ENCODE peak calls at places on chromosomes 6 and 20, in four cellular contexts. One of them, this sample, is unnamed. For H3K4me1 and H3K9me3, the result is how much of the 10 kb centered on the place peaks cover.

GRCh38 chr20:4220756-4221155 is 205.4 kb upstream of the RNF24 start:
- DNase-seq in thyroid gland: no peak
- DNase-seq in aorta: no peak
- DNase-seq in breast epithelium: no peak
- DNase-seq in this sample: no peak

GRCh38 chr6:145266432-145267075 is 468.8 kb downstream of the EPM2A start:
- DNase-seq in thyroid gland: no peak
- DNase-seq in aorta: no peak
- DNase-seq in breast epithelium: no peak
- DNase-seq in this sample: no peak

GRCh38 chr6:155186052-155186658 is 77.7 kb upstream of the CLDN20 start:
- DNase-seq in thyroid gland: no peak
- DNase-seq in aorta: no peak
- DNase-seq in breast epithelium: no peak
- DNase-seq in this sample: no peak

GRCh38 chr6:154156135-154156948 is 117.3 kb downstream of the OPRM1 start:
- DNase-seq in thyroid gland: peak
- DNase-seq in aorta: peak
- DNase-seq in breast epithelium: peak
- DNase-seq in this sample: peak

GRCh38 chr6:157019115-157019628 is 242.0 kb downstream of the ARID1B start:
- DNase-seq in thyroid gland: no peak
- DNase-seq in aorta: no peak
- DNase-seq in breast epithelium: no peak
- DNase-seq in this sample: no peak

GRCh38 chr6:14674458-14674857 is 556.9 kb downstream of the CD83 start:
- DNase-seq in thyroid gland: no peak
- DNase-seq in aorta: no peak
- DNase-seq in breast epithelium: no peak
- DNase-seq in this sample: no peak

GRCh38 chr6:23213193-23213592 is 643.8 kb downstream of the HDGFL1 start:
- DNase-seq in thyroid gland: no peak
- DNase-seq in aorta: no peak
- DNase-seq in breast epithelium: no peak
- DNase-seq in this sample: no peak

GRCh38 chr6:43368517-43369160 is 808 bp downstream of the ZNF318 start:
- DNase-seq in thyroid gland: peak
- DNase-seq in aorta: peak
- DNase-seq in breast epithelium: no peak
- DNase-seq in this sample: peak

GRCh38 chr6:7264041-7264440 is 49.0 kb downstream of the SSR1 start:
- DNase-seq in thyroid gland: no peak
- DNase-seq in aorta: peak
- DNase-seq in breast epithelium: peak
- DNase-seq in this sample: no peak

GRCh38 chr20:11891081-11891826 is 26.4 kb upstream of the BTBD3 start:
- DNase-seq in thyroid gland: peak
- DNase-seq in aorta: peak
- DNase-seq in breast epithelium: no peak
- DNase-seq in this sample: peak

GRCh38 chr20:23203951-23204730 is 118.0 kb upstream of the CD93 start:
- DNase-seq in thyroid gland: no peak
- DNase-seq in aorta: no peak
- DNase-seq in breast epithelium: no peak
- DNase-seq in this sample: no peak

GRCh38 chr6:48563426-48563825 is 452.4 kb upstream of the PTCHD4 start:
- DNase-seq in thyroid gland: no peak
- DNase-seq in aorta: no peak
- DNase-seq in breast epithelium: no peak
- DNase-seq in this sample: no peak

GRCh38 chr20:4289875-4290274 is 274.5 kb upstream of the RNF24 start:
- DNase-seq in thyroid gland: no peak
- DNase-seq in aorta: no peak
- DNase-seq in breast epithelium: no peak
- DNase-seq in this sample: no peak

GRCh38 chr20:7171911-7172310 is 404.4 kb downstream of the BMP2 start:
- DNase-seq in thyroid gland: no peak
- DNase-seq in aorta: no peak
- DNase-seq in breast epithelium: no peak
- DNase-seq in this sample: no peak

DNA sequence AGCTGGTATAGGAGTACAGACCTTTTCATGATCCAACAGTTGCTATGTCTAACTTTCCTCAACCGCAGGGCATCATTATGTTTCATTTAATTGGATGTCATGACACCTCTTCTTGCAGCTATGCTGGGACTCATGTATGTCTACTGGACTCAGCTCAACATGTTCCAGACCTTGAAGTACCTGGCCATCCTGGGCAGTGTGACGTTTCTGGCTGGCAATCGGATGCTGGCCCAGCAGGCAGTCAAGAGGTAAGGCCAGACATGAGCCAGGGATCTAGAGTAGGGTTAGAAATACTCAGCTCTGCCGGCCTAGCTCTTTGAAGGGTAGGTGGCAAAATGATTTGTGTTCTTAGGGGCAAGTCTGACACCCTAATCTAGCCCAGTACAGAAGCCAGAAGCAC is 25.2 kb downstream of the GHRH start:
- DNase-seq in thyroid gland: no peak
- DNase-seq in aorta: no peak
- DNase-seq in breast epithelium: no peak
- DNase-seq in this sample: no peak
- H3K4me1 ChIP-seq in thyroid gland: under half
- H3K4me1 ChIP-seq in aorta: under half
- H3K4me1 ChIP-seq in breast epithelium: under half
- H3K4me1 ChIP-seq in this sample: under half

GRCh38 chr6:2877057-2877882 is 25.8 kb downstream of the SERPINB9 start:
- DNase-seq in thyroid gland: no peak
- DNase-seq in aorta: no peak
- DNase-seq in breast epithelium: no peak
- DNase-seq in this sample: no peak

GRCh38 chr6:2873643-2874042 is 29.5 kb downstream of the SERPINB9 start:
- DNase-seq in thyroid gland: no peak
- DNase-seq in aorta: no peak
- DNase-seq in breast epithelium: no peak
- DNase-seq in this sample: no peak

GRCh38 chr6:2877960-2878359 is 25.1 kb downstream of the SERPINB9 start:
- DNase-seq in thyroid gland: no peak
- DNase-seq in aorta: no peak
- DNase-seq in breast epithelium: no peak
- DNase-seq in this sample: no peak

GRCh38 chr6:2875840-2876207 is 27.3 kb downstream of the SERPINB9 start:
- DNase-seq in thyroid gland: peak
- DNase-seq in aorta: peak
- DNase-seq in breast epithelium: no peak
- DNase-seq in this sample: peak

DNA sequence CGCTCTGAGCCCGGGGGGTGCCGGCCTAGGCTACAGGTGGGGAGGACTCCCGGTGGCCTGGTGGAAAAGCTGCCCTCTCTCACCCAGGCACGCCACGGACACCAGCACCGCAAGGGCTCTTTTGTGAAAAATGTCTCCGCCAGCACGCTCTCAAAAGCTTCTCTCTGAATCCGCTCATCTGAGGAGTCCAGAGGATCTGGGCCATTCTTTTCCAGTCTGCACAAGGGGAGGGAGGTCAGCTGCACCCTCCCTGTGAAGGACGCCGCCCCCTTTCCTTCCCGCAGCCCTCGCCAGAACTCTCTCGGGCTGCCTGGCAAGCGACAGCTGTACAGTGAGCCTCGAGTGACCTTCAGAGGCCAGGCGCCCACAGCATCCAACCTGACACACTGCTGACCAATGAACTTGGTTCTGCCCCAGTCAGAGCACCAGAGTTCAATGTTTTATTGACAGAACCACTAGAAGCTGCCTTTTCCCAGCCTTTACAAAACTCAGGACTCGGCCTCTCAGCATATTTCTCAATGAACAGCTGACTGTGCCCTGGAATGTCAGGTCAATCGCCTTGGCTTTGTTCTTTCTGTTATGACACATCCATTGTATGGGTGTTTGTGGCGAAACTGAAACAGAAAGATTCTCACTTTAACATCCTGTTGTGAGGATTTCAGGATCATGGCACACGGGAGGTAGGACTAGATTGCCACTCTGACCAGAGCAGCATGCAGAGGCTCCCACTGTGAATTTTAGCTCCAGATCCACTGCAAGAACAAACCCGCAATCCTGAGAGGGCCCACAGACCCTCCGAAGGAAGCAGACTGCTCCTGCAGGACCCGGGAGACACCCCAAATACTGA is 26.7 kb downstream of the SERPINB9 start:
- DNase-seq in thyroid gland: peak
- DNase-seq in aorta: peak
- DNase-seq in breast epithelium: no peak
- DNase-seq in this sample: peak
- H3K4me3 ChIP-seq in thyroid gland: peak
- H3K4me3 ChIP-seq in aorta: peak
- H3K4me3 ChIP-seq in breast epithelium: peak
- H3K4me3 ChIP-seq in this sample: peak

DNA sequence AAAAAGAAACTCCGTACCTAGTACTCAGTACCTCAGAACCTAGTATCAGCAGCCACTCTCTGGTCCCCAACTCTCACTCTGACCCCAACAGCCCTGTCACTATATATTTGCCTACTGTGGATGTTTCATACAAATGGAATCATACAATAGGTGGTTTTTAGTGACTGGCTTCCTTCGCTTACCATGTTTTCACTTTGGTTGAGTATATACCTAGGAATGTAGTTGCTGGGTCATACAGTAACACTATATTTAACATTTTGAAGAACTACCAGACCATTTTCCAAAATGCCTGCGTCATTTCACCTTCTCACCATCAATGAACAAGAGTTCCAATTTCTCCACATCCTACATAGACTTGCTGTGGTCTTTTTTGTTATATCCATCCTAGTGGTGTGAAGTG is 283.2 kb downstream of the GMDS start:
- DNase-seq in thyroid gland: no peak
- DNase-seq in aorta: no peak
- DNase-seq in breast epithelium: no peak
- DNase-seq in this sample: no peak
- H3K9me3 ChIP-seq in thyroid gland: under half
- H3K9me3 ChIP-seq in aorta: under half
- H3K9me3 ChIP-seq in breast epithelium: under half
- H3K9me3 ChIP-seq in this sample: under half

GRCh38 chr6:85672623-85673022 is 29.9 kb upstream of the SYNCRIP start:
- DNase-seq in thyroid gland: no peak
- DNase-seq in aorta: no peak
- DNase-seq in breast epithelium: no peak
- DNase-seq in this sample: no peak
- H3K4me1 ChIP-seq in thyroid gland: under half
- H3K4me1 ChIP-seq in aorta: under half
- H3K4me1 ChIP-seq in breast epithelium: under half
- H3K4me1 ChIP-seq in this sample: under half

GRCh38 chr20:60011512-60012507 is 53.6 kb downstream of the CDH26 start:
- DNase-seq in thyroid gland: no peak
- DNase-seq in aorta: no peak
- DNase-seq in breast epithelium: no peak
- DNase-seq in this sample: no peak

GRCh38 chr20:60009826-60010616 is 51.8 kb downstream of the CDH26 start:
- DNase-seq in thyroid gland: no peak
- DNase-seq in aorta: no peak
- DNase-seq in breast epithelium: no peak
- DNase-seq in this sample: no peak

GRCh38 chr20:60009318-60009717 is 51.1 kb downstream of the CDH26 start:
- DNase-seq in thyroid gland: peak
- DNase-seq in aorta: no peak
- DNase-seq in breast epithelium: no peak
- DNase-seq in this sample: no peak

GRCh38 chr20:60008130-60008808 is 50.0 kb downstream of the CDH26 start:
- DNase-seq in thyroid gland: no peak
- DNase-seq in aorta: no peak
- DNase-seq in breast epithelium: no peak
- DNase-seq in this sample: no peak

GRCh38 chr20:60010689-60011417 is 52.6 kb downstream of the CDH26 start:
- DNase-seq in thyroid gland: no peak
- DNase-seq in aorta: no peak
- DNase-seq in breast epithelium: no peak
- DNase-seq in this sample: no peak
- H3K4me3 ChIP-seq in thyroid gland: no peak
- H3K4me3 ChIP-seq in aorta: no peak
- H3K4me3 ChIP-seq in breast epithelium: no peak
- H3K4me3 ChIP-seq in this sample: no peak

DNA sequence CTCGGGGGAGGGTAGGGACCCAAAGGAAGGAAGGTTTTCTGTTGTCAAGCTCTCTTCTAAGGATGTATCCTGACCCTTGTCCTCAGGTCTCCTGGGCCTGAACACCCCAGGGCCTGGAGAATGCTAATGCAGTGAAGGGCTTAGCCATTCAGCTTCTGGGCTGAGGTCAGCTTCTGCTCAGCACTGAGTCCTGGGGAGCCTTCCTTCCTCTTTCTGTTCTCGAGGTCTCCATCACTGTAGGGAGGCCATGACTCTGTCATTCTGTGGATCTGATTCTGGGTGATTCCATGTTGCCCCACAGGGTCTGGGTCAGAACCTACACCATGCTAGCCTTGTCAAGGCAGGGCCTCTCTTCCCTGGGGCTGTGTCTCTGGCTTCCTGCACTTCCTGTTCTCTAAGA is 712.7 kb downstream of the DHX35 start:
- DNase-seq in thyroid gland: no peak
- DNase-seq in aorta: no peak
- DNase-seq in breast epithelium: no peak
- DNase-seq in this sample: no peak
- H3K9me3 ChIP-seq in thyroid gland: under half
- H3K9me3 ChIP-seq in aorta: under half
- H3K9me3 ChIP-seq in breast epithelium: under half
- H3K9me3 ChIP-seq in this sample: under half